ENCODE peak calls at places on chromosomes 6 and 20, in eight cellular contexts. O, D, N, R, L, J, C and F are unnamed samples. For H3K36me3, the result is how much of the 10 kb centered on the place peaks cover.

GRCh38 chr6:30060634-30060981 is 457 bp upstream of the POLR1H start:
- DNase-seq in O (peak), D (peak), N (peak), R (no peak), L (peak), J (peak), C (no peak), F (peak)

GRCh38 chr20:10119336-10119735 is 84.5 kb downstream of the ANKEF1 start:
- DNase-seq in O (no peak), D (no peak), N (no peak), R (no peak), L (no peak), J (no peak), C (no peak), F (no peak)

GRCh38 chr6:159727717-159728440 is 573 bp downstream of the WTAP start:
- DNase-seq in O (no peak), D (no peak), N (peak), R (no peak), L (no peak), J (no peak), C (no peak), F (peak)

GRCh38 chr6:37321516-37321915 is 32.3 kb upstream of the RNF8 start:
- DNase-seq in O (no peak), D (no peak), N (no peak), R (no peak), L (no peak), J (no peak), C (no peak), F (no peak)

GRCh38 chr6:85348643-85349042 is 101.2 kb upstream of the NT5E start:
- DNase-seq in O (no peak), D (no peak), N (no peak), R (no peak), L (no peak), J (no peak), C (no peak), F (no peak)

GRCh38 chr6:37689356-37689755 is 8.3 kb downstream of the MDGA1 start:
- DNase-seq in O (no peak), D (no peak), N (no peak), R (no peak), L (no peak), J (peak), C (no peak), F (no peak)

GRCh38 chr6:47299965-47300364 is 9.7 kb downstream of the TNFRSF21 start:
- DNase-seq in O (no peak), D (no peak), N (no peak), R (no peak), L (no peak), J (no peak), C (no peak), F (no peak)

GRCh38 chr6:13523826-13524622 is 36.6 kb upstream of the GFOD1 start:
- DNase-seq in O (no peak), D (no peak), N (no peak), R (no peak), L (no peak), J (no peak), C (no peak), F (no peak)

GRCh38 chr20:58026361-58026760 is 202.1 kb downstream of the ANKRD60 start:
- DNase-seq in O (no peak), D (no peak), N (no peak), R (no peak), L (no peak), J (no peak), C (no peak), F (no peak)

GRCh38 chr6:169324661-169325459 is 71.2 kb upstream of the THBS2 start:
- DNase-seq in O (no peak), D (no peak), N (no peak), R (no peak), L (no peak), J (no peak), C (no peak), F (no peak)

GRCh38 chr6:88166493-88166900 is 350 bp upstream of the CNR1 start:
- DNase-seq in O (peak), D (peak), N (no peak), R (no peak), L (peak), J (no peak), C (no peak), F (no peak)

GRCh38 chr20:62805365-62805710 is 703 bp downstream of the OGFR start:
- DNase-seq in O (peak), D (no peak), N (no peak), R (no peak), L (no peak), J (no peak), C (no peak), F (peak)

GRCh38 chr6:56033451-56033850 is 158.1 kb upstream of the BMP5 start:
- DNase-seq in O (no peak), D (no peak), N (no peak), R (no peak), L (no peak), J (no peak), C (no peak), F (no peak)

GRCh38 chr6:170128811-170129681 is 161.8 kb downstream of the DLL1 start:
- DNase-seq in O (peak), D (no peak), N (no peak), R (no peak), L (no peak), J (no peak), C (no peak), F (no peak)

GRCh38 chr20:38055294-38055693 is 21.7 kb downstream of the RPRD1B start:
- DNase-seq in O (peak), D (no peak), N (no peak), R (no peak), L (no peak), J (no peak), C (no peak), F (peak)

GRCh38 chr20:38050691-38051090 is 17.1 kb downstream of the RPRD1B start:
- DNase-seq in O (no peak), D (no peak), N (no peak), R (peak), L (no peak), J (peak), C (no peak), F (peak)

GRCh38 chr20:38057351-38057972 is 23.9 kb downstream of the RPRD1B start:
- DNase-seq in O (peak), D (peak), N (peak), R (peak), L (peak), J (peak), C (no peak), F (peak)

GRCh38 chr20:38052870-38053269 is 19.3 kb downstream of the RPRD1B start:
- DNase-seq in O (no peak), D (no peak), N (no peak), R (no peak), L (no peak), J (no peak), C (no peak), F (no peak)

DNA sequence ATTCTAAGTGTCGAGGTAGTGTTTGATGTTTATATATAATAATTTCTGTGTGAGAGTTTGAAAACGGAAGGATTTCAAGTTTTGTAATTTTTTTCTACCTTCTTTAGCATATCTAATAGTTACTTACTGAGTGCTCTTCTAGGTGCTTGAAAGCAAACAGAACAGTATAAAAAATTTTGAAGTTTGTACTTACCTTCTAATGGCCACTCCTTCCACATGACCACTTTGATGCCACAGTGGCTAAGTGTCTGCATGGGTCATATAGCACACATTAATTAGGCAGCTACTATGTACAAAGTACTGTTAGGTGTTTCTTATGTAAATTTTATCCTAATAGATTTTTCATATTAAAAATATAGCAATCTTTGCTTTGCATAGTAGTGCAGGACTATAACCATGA is 21.1 kb downstream of the RPRD1B start:
- DNase-seq in O (no peak), D (no peak), N (no peak), R (no peak), L (no peak), J (no peak), C (no peak), F (no peak)
- H3K36me3 ChIP-seq in O (under half), D (under half), N (half or more), R (under half), L (under half), J (under half), C (under half), F (half or more)

GRCh38 chr6:119829006-119829405 is 479.4 kb upstream of the MAN1A1 start:
- DNase-seq in O (no peak), D (no peak), N (no peak), R (no peak), L (no peak), J (no peak), C (no peak), F (no peak)

GRCh38 chr6:119830494-119831295 is 481.1 kb upstream of the MAN1A1 start:
- DNase-seq in O (peak), D (no peak), N (no peak), R (no peak), L (no peak), J (no peak), C (no peak), F (no peak)

GRCh38 chr6:119832411-119832810 is 482.9 kb upstream of the MAN1A1 start:
- DNase-seq in O (no peak), D (no peak), N (no peak), R (no peak), L (no peak), J (no peak), C (no peak), F (no peak)

GRCh38 chr6:119830069-119830468 is 480.5 kb upstream of the MAN1A1 start:
- DNase-seq in O (no peak), D (no peak), N (no peak), R (no peak), L (no peak), J (no peak), C (no peak), F (no peak)

DNA sequence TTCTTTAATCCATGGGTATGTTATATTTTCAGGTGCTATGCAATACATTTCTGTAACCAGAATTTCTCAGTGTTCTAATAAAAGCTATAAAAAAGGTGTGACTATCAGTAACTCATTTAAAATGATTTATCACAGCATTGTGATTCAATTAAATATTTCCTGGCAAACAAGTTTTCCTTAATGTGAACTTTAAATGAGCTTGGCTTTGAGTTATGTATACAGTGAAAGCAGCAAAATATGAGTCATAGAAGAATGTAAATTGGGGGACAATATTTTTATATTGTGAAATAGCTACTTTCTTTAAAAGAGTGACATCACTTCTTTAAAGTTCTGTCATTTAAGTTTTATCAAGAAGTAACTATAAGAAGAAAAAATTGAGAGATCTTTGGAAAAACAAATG is 484.9 kb upstream of the MAN1A1 start:
- DNase-seq in O (no peak), D (no peak), N (no peak), R (no peak), L (no peak), J (no peak), C (no peak), F (no peak)
- H3K36me3 ChIP-seq in O (under half), D (under half), N (under half), R (under half), L (under half), J (under half), C (under half), F (under half)

DNA sequence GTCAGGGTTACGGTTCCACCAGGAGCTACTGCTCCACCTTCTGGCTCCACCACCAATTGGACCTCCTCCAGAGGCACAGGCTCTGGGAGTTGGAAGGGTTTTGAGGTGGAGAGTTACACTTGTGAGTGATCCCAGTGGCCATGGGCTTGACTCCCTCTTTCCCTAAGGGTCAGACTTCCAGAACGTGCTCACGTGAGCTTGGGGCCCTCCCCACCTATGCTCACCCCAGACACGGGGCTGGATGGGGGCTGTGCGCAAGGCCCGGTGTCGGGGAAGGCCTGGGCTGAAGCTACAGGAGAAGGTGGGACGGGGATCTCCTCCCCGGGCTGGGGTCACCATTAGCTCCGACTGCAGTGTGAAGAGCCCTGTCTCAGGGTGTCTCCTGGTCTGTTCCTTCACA is 1.4 kb downstream of the AGER start:
- DNase-seq in O (no peak), D (no peak), N (no peak), R (no peak), L (no peak), J (no peak), C (no peak), F (no peak)
- H3K36me3 ChIP-seq in O (under half), D (under half), N (half or more), R (under half), L (under half), J (under half), C (under half), F (under half)

GRCh38 chr6:24016286-24016685 is 109.7 kb upstream of the NRSN1 start:
- DNase-seq in O (no peak), D (no peak), N (no peak), R (no peak), L (no peak), J (no peak), C (no peak), F (no peak)
- H3K36me3 ChIP-seq in O (under half), D (under half), N (under half), R (under half), L (under half), J (under half), C (under half), F (under half)

DNA sequence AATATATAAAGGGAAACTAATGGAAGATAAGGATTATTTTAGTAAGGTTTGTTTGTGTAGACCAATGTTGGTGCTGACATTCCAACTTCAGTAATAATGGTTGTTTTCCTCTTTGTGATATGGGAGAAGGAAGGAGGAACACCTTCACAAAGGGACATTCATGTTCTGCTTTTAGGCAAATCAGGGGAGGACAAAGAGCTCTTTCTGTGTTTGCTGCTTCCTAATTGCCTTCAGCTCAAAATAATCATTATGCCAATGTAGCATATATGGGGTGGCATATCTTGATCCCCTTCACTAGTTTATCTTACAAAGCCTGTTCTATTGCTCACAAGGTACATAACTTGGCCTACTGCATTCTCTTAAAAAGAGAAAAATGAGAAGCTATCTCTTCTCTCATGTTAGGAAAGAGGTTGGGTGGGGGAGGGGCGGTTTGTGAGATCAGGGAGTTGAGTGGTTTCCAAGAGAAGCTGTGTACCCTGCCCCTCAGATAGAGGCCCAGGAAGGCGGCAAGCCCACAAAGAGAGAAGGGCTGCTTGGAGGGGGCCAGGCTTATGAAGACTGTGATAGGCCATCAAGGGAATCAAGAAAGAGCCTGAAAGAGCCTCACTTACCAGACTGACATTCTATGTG is 4.7 kb upstream of the ADGRG6 start:
- DNase-seq in O (no peak), D (no peak), N (no peak), R (no peak), L (no peak), J (no peak), C (no peak), F (no peak)
- H3K36me3 ChIP-seq in O (under half), D (under half), N (under half), R (under half), L (under half), J (under half), C (under half), F (under half)

GRCh38 chr6:143023695-143024094 is 37.0 kb upstream of the AIG1 start:
- DNase-seq in O (no peak), D (no peak), N (no peak), R (no peak), L (no peak), J (no peak), C (no peak), F (no peak)

GRCh38 chr6:143021543-143021942 is 39.1 kb upstream of the AIG1 start:
- DNase-seq in O (no peak), D (no peak), N (no peak), R (no peak), L (no peak), J (no peak), C (no peak), F (no peak)

GRCh38 chr6:143024977-143025376 is 35.7 kb upstream of the AIG1 start:
- DNase-seq in O (no peak), D (no peak), N (no peak), R (no peak), L (no peak), J (no peak), C (no peak), F (no peak)

DNA sequence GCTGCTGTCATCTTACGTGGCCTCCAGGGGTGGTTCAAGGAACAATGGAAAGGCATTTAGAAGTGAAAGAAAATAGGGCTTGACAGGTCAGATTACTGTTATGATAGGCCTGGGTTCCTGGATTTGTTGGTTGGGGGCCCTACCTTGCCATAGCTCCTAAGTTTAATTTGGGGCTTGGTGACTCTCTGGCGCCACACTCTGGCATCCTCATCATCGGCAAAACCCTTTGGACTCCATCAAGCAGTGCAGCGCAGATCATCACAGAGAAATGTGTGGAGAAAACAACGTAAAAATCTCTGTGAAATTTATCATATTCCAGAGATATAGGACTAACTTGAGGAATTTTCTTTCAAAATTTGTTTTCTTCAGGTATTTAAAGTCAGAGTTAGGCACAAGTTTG is 33.6 kb upstream of the AIG1 start:
- DNase-seq in O (peak), D (peak), N (peak), R (no peak), L (no peak), J (peak), C (no peak), F (peak)
- H3K36me3 ChIP-seq in O (under half), D (under half), N (under half), R (under half), L (under half), J (under half), C (under half), F (under half)

GRCh38 chr6:33790306-33790855 is 1.5 kb upstream of the LEMD2 start:
- DNase-seq in O (no peak), D (no peak), N (no peak), R (no peak), L (no peak), J (no peak), C (no peak), F (no peak)
- H3K36me3 ChIP-seq in O (under half), D (under half), N (under half), R (under half), L (under half), J (under half), C (under half), F (under half)